ENCODE peak calls at places on chromosomes 7 and 10, in six cellular contexts. C is GM20000, N is fibroblast of mammary gland, U is omental fat pad, F is choroid plexus epithelial cell, V is tibial nerve. J is an unnamed sample.

GRCh38 chr10:80465839-80466590 is 11.9 kb downstream of the TSPAN14 start:
- DNase-seq in C (no peak), N (no peak), U (no peak), F (no peak), V (no peak), J (no peak)

GRCh38 chr7:70016044-70016770 is 417.9 kb downstream of the AUTS2 start:
- DNase-seq in C (no peak), N (peak; percentile 81), U (no peak), F (peak; percentile 73), V (no peak), J (no peak)

GRCh38 chr7:137080516-137081203 is 212.2 kb downstream of the CHRM2 start:
- DNase-seq in C (peak; percentile 6), N (no peak), U (no peak), F (no peak), V (no peak), J (no peak)

GRCh38 chr10:76015245-76015644 is 583.8 kb downstream of the LRMDA start:
- DNase-seq in C (no peak), N (peak; percentile 10), U (no peak), F (no peak), V (no peak), J (no peak)

GRCh38 chr10:42475168-42476098 is 162.9 kb downstream of the ZNF33B start:
- DNase-seq in C (no peak), N (peak; percentile 6), U (no peak), F (peak; percentile 34), V (no peak), J (no peak)

GRCh38 chr10:28393956-28394568 is 91.2 kb upstream of the MPP7 start:
- DNase-seq in C (peak; percentile 38), N (peak; percentile 67), U (peak; percentile 70), F (peak; percentile 78), V (peak; percentile 30), J (peak; percentile 70)

GRCh38 chr7:66110861-66111260 is 3.8 kb upstream of the CRCP start:
- DNase-seq in C (no peak), N (peak; percentile 97), U (no peak), F (peak; percentile 84), V (no peak), J (no peak)

GRCh38 chr10:101617102-101617823 is 29.1 kb downstream of the DPCD start:
- DNase-seq in C (peak; percentile 77), N (no peak), U (no peak), F (no peak), V (no peak), J (no peak)

GRCh38 chr7:47100815-47101435 is 481.0 kb downstream of the TNS3 start:
- DNase-seq in C (no peak), N (peak; percentile 69), U (no peak), F (peak; percentile 84), V (no peak), J (peak; percentile 75)

GRCh38 chr10:75083972-75084833 is 27.3 kb upstream of the SAMD8 start:
- DNase-seq in C (no peak), N (peak; percentile 67), U (no peak), F (peak; percentile 24), V (no peak), J (no peak)

GRCh38 chr10:86085136-86085535 is 281.5 kb downstream of the GRID1 start:
- DNase-seq in C (no peak), N (no peak), U (no peak), F (no peak), V (no peak), J (no peak)

GRCh38 chr10:86368987-86369386 is 2.4 kb upstream of the GRID1 start:
- DNase-seq in C (no peak), N (no peak), U (peak; percentile 8), F (no peak), V (peak; percentile 1), J (no peak)

GRCh38 chr7:41931263-41931646 is 228.4 kb upstream of the INHBA start:
- DNase-seq in C (no peak), N (no peak), U (no peak), F (no peak), V (no peak), J (no peak)

DNA sequence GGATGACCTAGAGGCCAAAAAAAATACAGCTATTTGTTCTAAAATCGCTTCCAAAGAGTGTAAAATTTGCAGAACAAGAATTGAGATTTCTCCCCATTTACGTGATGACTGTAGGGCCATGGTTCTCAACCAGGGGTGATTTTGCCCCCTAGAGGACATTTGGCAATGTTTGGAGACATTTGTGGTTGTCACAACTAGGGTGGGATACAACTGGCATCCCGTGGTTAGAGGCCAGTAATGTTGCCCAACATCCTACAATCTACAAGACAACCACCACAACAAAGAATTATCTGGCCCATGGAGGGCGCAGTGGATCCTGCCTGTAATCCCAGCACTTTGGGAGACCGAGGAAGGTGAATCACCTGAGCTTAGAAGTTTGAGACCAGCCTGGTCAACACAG is 22.8 kb upstream of the MALSU1 start:
- DNase-seq in C (no peak), N (no peak), U (no peak), F (peak; percentile 13), V (no peak), J (peak; percentile 11)
- TF ChIP-seq CTCF in C (peak; percentile 30), N (peak; percentile 13), U (no peak), F (peak; percentile 26), V (no peak), J (peak; percentile 45)

DNA sequence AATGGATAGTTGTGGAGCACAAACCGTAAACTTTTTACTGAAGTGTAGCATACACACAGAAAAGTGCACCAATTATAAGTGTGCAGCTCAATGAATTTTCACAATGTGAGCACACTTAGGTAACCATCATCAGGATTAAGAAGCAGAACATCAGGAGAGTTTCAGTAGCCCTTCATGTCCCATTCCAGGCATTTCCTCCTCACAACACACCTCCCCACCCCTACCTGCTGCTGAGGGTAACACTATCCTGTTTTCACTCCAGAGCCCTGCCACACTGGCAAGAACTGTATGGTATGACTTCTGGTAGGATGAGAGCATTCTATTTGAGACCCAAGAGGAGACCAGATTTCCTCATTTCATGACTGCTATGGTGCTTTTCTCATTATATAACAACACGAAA is 166.5 kb downstream of the PPP1R3A start:
- DNase-seq in C (no peak), N (no peak), U (no peak), F (no peak), V (no peak), J (no peak)
- TF ChIP-seq CTCF in C (no peak), N (no peak), U (no peak), F (no peak), V (no peak), J (no peak)

GRCh38 chr7:151745090-151745638 is 131.8 kb downstream of the PRKAG2 start:
- DNase-seq in C (no peak), N (peak; percentile 88), U (no peak), F (peak; percentile 87), V (peak; percentile 21), J (no peak)
- TF ChIP-seq CTCF in C (no peak), N (peak; percentile 42), U (no peak), F (peak; percentile 62), V (no peak), J (no peak)

GRCh38 chr10:69731698-69732097 is 70.0 kb upstream of the COL13A1 start:
- DNase-seq in C (no peak), N (no peak), U (no peak), F (no peak), V (no peak), J (no peak)

GRCh38 chr10:69732826-69733150 is 68.9 kb upstream of the COL13A1 start:
- DNase-seq in C (no peak), N (no peak), U (no peak), F (no peak), V (no peak), J (no peak)

GRCh38 chr10:69732147-69732825 is 69.4 kb upstream of the COL13A1 start:
- DNase-seq in C (no peak), N (no peak), U (no peak), F (no peak), V (no peak), J (no peak)

GRCh38 chr10:69730251-69731156 is 71.2 kb upstream of the COL13A1 start:
- DNase-seq in C (no peak), N (peak; percentile 8), U (no peak), F (peak; percentile 41), V (no peak), J (no peak)

GRCh38 chr10:69731184-69731583 is 70.5 kb upstream of the COL13A1 start:
- DNase-seq in C (no peak), N (no peak), U (no peak), F (peak; percentile 60), V (no peak), J (no peak)
- TF ChIP-seq CTCF in C (no peak), N (no peak), U (no peak), F (peak; percentile 34), V (no peak), J (no peak)

J was measured in endothelial cell.